ENCODE peak calls at places on chromosomes 4 and X, in five cellular contexts. L is foreskin fibroblast, Q is cardiac fibroblast, E is K562, T is esophagus squamous epithelium. H is an unnamed sample.

GRCh38 chrX:38175140-38175539 is 45.5 kb downstream of the SRPX start:
- DNase-seq in L (peak), Q (peak), E (peak), T (no peak), H (no peak)

GRCh38 chr4:8683462-8683861 is 90.9 kb downstream of the CPZ start:
- DNase-seq in L (no peak), Q (no peak), E (no peak), T (no peak), H (no peak)

GRCh38 chr4:81052119-81053068 is 21.9 kb downstream of the BMP3 start:
- DNase-seq in L (peak), Q (peak), E (peak), T (no peak), H (no peak)

GRCh38 chrX:152137771-152138387 is 498 bp downstream of the MAGEA10 start:
- DNase-seq in L (no peak), Q (no peak), E (no peak), T (no peak), H (no peak)

GRCh38 chr4:105613326-105613725 is 60.9 kb downstream of the ARHGEF38 start:
- DNase-seq in L (no peak), Q (peak), E (no peak), T (no peak), H (no peak)

GRCh38 chr4:2417765-2418651 is at the start of gene ZFYVE28:
- DNase-seq in L (peak), Q (peak), E (peak), T (no peak), H (no peak)

GRCh38 chr4:73178389-73178788 is 80.2 kb downstream of the ANKRD17 start:
- DNase-seq in L (no peak), Q (no peak), E (no peak), T (no peak), H (no peak)

GRCh38 chr4:175536852-175537453 is 275.1 kb downstream of the GPM6A start:
- DNase-seq in L (peak), Q (peak), E (peak), T (no peak), H (peak)

GRCh38 chr4:15557806-15558550 is 88.3 kb downstream of the CC2D2A start:
- DNase-seq in L (no peak), Q (no peak), E (no peak), T (no peak), H (no peak)

GRCh38 chr4:142777045-142777743 is 68.9 kb downstream of the INPP4B start:
- DNase-seq in L (no peak), Q (no peak), E (no peak), T (no peak), H (no peak)

GRCh38 chrX:135505356-135505755 is 15.1 kb upstream of the INTS6L start:
- DNase-seq in L (peak), Q (no peak), E (no peak), T (no peak), H (no peak)

GRCh38 chr4:82639947-82640346 is 78.2 kb upstream of the TMEM150C start:
- DNase-seq in L (no peak), Q (no peak), E (no peak), T (no peak), H (no peak)

GRCh38 chr4:62912531-62912930 is 1496.7 kb downstream of the TECRL start:
- DNase-seq in L (no peak), Q (no peak), E (no peak), T (no peak), H (no peak)

GRCh38 chrX:12076046-12076445 is 62.2 kb upstream of the FRMPD4 start:
- DNase-seq in L (peak), Q (peak), E (no peak), T (no peak), H (no peak)

GRCh38 chrX:110421499-110422455 is 63.1 kb downstream of the RTL9 start:
- DNase-seq in L (no peak), Q (no peak), E (no peak), T (no peak), H (no peak)

GRCh38 chr4:15238720-15239119 is 189.1 kb upstream of the C1QTNF7 start:
- DNase-seq in L (peak), Q (peak), E (peak), T (no peak), H (no peak)

GRCh38 chr4:126762651-126763247 is 870.0 kb upstream of the INTU start:
- DNase-seq in L (no peak), Q (peak), E (no peak), T (no peak), H (no peak)

GRCh38 chrX:57156397-57157049 is 19.3 kb upstream of the SPIN2A start:
- DNase-seq in L (peak), Q (peak), E (peak), T (no peak), H (no peak)

GRCh38 chr4:134862116-134862515 is 660.5 kb upstream of the PABPC4L start:
- DNase-seq in L (peak), Q (peak), E (no peak), T (no peak), H (no peak)

GRCh38 chr4:132445386-132445785 is 703.7 kb upstream of the PCDH10 start:
- DNase-seq in L (no peak), Q (no peak), E (no peak), T (no peak), H (no peak)

GRCh38 chr4:150257338-150257737 is 179.1 kb downstream of the DCLK2 start:
- DNase-seq in L (no peak), Q (no peak), E (no peak), T (no peak), H (no peak)

GRCh38 chrX:87961471-87961870 is 443.9 kb downstream of the KLHL4 start:
- DNase-seq in L (no peak), Q (no peak), E (no peak), T (no peak), H (no peak)

GRCh38 chr4:100087743-100088142 is 102.5 kb downstream of the DDIT4L start:
- DNase-seq in L (peak), Q (peak), E (no peak), T (no peak), H (no peak)

GRCh38 chrX:150869450-150869849 is 29.0 kb downstream of the CD99L2 start:
- DNase-seq in L (peak), Q (no peak), E (no peak), T (no peak), H (no peak)

GRCh38 chr4:128861856-128862518 is 52.5 kb downstream of the JADE1 start:
- DNase-seq in L (no peak), Q (no peak), E (no peak), T (no peak), H (no peak)

GRCh38 chrX:73855546-73855945 is 292.5 kb downstream of the CHIC1 start:
- DNase-seq in L (peak), Q (peak), E (peak), T (no peak), H (no peak)

GRCh38 chrX:23749129-23749528 is 6.1 kb upstream of the ACOT9 start:
- DNase-seq in L (no peak), Q (no peak), E (no peak), T (no peak), H (no peak)

GRCh38 chrX:7996851-7997250 is 69.6 kb upstream of the PNPLA4 start:
- DNase-seq in L (no peak), Q (no peak), E (no peak), T (no peak), H (no peak)

GRCh38 chr4:8204576-8205227 is 5.6 kb downstream of the SH3TC1 start:
- DNase-seq in L (no peak), Q (no peak), E (no peak), T (no peak), H (no peak)

GRCh38 chr4:162645381-162645780 is 481.6 kb upstream of the FSTL5 start:
- DNase-seq in L (no peak), Q (peak), E (no peak), T (no peak), H (peak)

GRCh38 chr4:46386570-46386969 is 3.4 kb downstream of the GABRA2 start:
- DNase-seq in L (no peak), Q (no peak), E (peak), T (no peak), H (no peak)

GRCh38 chr4:76204936-76205335 is 8.7 kb downstream of the SCARB2 start:
- DNase-seq in L (no peak), Q (no peak), E (no peak), T (no peak), H (no peak)
- H3K4me3 ChIP-seq in L (no peak), Q (no peak), E (no peak), T (no peak), H (no peak)

GRCh38 chr4:154314248-154314647 is 177.4 kb downstream of the DCHS2 start:
- DNase-seq in L (peak), Q (peak), E (no peak), T (no peak), H (no peak)
- TF ChIP-seq CTCF in L (peak), Q (no peak), E (peak), T (no peak), H (peak)

DNA sequence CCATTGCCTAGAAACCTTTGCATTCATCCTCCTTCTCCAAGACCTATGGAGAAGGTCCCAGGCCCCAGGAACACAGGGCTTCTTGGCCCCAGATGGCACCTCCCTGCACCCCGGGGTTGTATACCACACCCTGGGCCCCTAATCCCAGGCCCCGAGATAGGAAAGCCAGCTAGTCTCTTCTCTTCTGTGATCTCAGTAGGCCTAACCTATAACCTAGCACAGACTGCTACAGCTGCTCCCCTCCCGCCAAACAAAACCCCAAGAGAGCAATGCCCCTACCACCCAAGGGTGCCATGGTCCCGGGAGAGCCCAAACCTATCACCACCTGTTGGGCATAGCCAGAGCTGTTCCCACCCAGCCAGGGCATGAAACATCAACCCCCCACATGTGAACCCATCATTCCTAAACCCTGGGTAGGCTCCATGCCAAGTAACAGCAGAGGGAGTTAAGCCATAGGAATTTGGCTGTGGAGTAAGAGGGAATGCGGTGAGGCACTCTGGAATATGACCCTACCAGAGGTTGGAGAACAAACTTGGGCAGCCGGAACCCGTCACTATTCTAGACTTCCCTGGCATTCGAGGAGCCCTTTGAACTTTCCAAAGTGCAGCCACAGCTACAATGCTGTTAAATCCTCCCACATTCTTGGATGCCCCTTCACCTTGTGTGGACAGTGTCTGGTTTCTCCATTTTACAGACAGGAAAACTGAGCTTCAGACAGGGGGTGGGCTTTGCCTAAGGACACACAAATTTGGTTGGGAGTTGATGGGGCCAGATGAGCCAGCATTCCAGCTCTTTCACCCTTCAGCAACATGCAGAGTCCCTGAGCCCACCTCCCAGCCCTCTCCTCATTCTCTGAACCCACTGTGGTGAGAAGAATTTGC is 10.9 kb upstream of the SASH3 start:
- DNase-seq in L (no peak), Q (no peak), E (no peak), T (no peak), H (no peak)
- H3K4me3 ChIP-seq in L (no peak), Q (no peak), E (no peak), T (no peak), H (no peak)

GRCh38 chrX:153922932-153923857 is 2.9 kb downstream of the ARHGAP4 start:
- DNase-seq in L (peak), Q (peak), E (no peak), T (no peak), H (no peak)
- TF ChIP-seq CTCF in L (peak), Q (peak), E (no peak), T (no peak), H (peak)

GRCh38 chrX:71067079-71067478 is 1.1 kb downstream of the SNX12 start:
- DNase-seq in L (no peak), Q (no peak), E (no peak), T (no peak), H (no peak)
- H3K4me3 ChIP-seq in L (peak), Q (peak), E (peak), T (peak), H (peak)

GRCh38 chrX:103628386-103629290 is at the start of gene TCEAL1:
- DNase-seq in L (peak), Q (peak), E (peak), T (no peak), H (no peak)
- TF ChIP-seq CTCF in L (no peak), Q (no peak), E (no peak), T (no peak), H (no peak)

DNA sequence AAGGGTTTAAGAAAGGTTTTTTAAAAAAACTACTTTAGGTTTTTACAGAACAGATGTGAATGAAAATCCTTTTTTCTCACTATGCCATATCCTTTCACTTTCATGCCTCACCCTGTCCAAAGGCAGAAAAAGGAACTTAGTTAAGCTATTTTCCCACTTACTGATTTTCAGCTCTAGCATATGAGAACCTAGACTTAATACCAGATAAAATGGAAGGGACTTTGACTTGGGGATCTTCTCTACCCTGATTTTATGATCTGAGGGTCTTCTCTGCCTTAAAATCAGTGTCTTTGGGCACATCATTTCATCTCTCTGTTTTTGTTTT is 42.4 kb downstream of the FNIP2 start:
- DNase-seq in L (no peak), Q (no peak), E (no peak), T (no peak), H (no peak)
- H3K4me3 ChIP-seq in L (no peak), Q (no peak), E (no peak), T (no peak), H (no peak)

GRCh38 chr4:37068580-37068979 is 176.0 kb upstream of the NWD2 start:
- DNase-seq in L (no peak), Q (no peak), E (no peak), T (no peak), H (no peak)
- TF ChIP-seq CTCF in L (no peak), Q (no peak), E (peak), T (no peak), H (peak)

GRCh38 chr4:22187203-22187835 is 238.7 kb upstream of the KCNIP4 start:
- DNase-seq in L (no peak), Q (no peak), E (no peak), T (no peak), H (no peak)
- H3K4me3 ChIP-seq in L (no peak), Q (no peak), E (no peak), T (no peak), H (no peak)

DNA sequence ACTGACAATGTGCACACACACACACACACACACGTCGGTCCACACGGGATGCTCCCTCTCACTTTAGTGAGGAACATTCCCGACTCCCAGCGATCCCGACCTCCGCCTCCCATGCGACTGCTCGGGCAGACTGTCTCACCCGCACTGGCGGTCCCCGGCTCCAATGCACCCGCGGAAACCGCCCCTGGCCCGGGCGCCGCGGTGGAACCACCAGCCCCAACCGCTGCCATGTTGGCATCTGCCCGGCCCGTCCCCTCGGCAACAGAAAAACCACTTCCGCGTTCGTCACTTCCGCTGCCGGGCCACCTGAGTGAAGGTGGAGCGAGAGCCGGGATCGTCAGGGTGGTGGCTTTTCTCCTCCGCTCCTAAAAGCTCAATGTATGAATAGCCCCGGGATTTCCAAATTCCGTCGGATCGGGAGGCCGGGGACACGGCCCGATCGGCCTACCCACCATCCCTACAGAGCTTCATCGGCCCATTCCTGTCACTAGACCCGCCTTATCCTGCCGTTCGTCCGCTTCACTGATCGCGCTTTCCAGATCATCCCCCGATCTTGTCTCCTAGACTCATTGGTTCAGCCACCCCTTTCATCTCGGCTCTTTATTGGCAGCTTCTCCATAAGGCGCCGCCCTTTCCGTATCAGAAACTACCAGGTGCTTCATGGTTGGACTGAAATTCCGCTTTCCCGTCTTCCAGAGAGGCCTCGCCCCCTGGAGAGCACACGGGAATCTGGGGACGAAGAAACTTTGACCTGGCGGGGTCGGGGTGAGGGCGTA is at the start of gene SLC35A2:
- DNase-seq in L (peak), Q (peak), E (peak), T (peak), H (no peak)
- TF ChIP-seq CTCF in L (no peak), Q (no peak), E (no peak), T (no peak), H (no peak)

H was measured in epithelial cell of proximal tubule.